ENCODE peak calls at places on chromosome 14, in nine cellular contexts. B, L, R, H, J, Y, V, T and G are unnamed samples.

GRCh38 chr14:29240046-29240445 is 473.5 kb downstream of the FOXG1 start:
- DNase-seq in B (peak), L (no peak), R (peak), H (no peak), J (peak), Y (no peak), V (no peak), T (no peak), G (peak)

GRCh38 chr14:104986487-104987164 is 1.0 kb downstream of the CLBA1 start:
- DNase-seq in B (no peak), L (no peak), R (no peak), H (no peak), J (no peak), Y (no peak), V (no peak), T (no peak), G (no peak)

GRCh38 chr14:72815459-72815858 is 78.4 kb downstream of the DPF3 start:
- DNase-seq in B (no peak), L (no peak), R (no peak), H (no peak), J (no peak), Y (no peak), V (no peak), T (no peak), G (no peak)

GRCh38 chr14:63893701-63894458 is 41.1 kb downstream of the SYNE2 start:
- DNase-seq in B (peak), L (peak), R (no peak), H (peak), J (peak), Y (peak), V (peak), T (no peak), G (peak)

GRCh38 chr14:93857081-93857480 is 68.8 kb upstream of the PRIMA1 start:
- DNase-seq in B (no peak), L (no peak), R (no peak), H (no peak), J (no peak), Y (no peak), V (no peak), T (no peak), G (no peak)

GRCh38 chr14:32403688-32404087 is 74.6 kb downstream of the AKAP6 start:
- DNase-seq in B (peak), L (no peak), R (peak), H (no peak), J (no peak), Y (no peak), V (no peak), T (no peak), G (peak)

GRCh38 chr14:54362759-54363437 is 33.9 kb upstream of the CDKN3 start:
- DNase-seq in B (no peak), L (no peak), R (no peak), H (no peak), J (no peak), Y (no peak), V (no peak), T (no peak), G (no peak)

GRCh38 chr14:23114669-23115491 is 4.2 kb downstream of the CEBPE start:
- DNase-seq in B (peak), L (no peak), R (peak), H (no peak), J (peak), Y (peak), V (no peak), T (no peak), G (peak)

GRCh38 chr14:51094282-51094821 is 553 bp downstream of the TRIM9 start:
- DNase-seq in B (no peak), L (peak), R (no peak), H (no peak), J (no peak), Y (no peak), V (no peak), T (no peak), G (peak)

GRCh38 chr14:55430024-55430690 is 10.3 kb downstream of the TBPL2 start:
- DNase-seq in B (peak), L (peak), R (peak), H (peak), J (peak), Y (peak), V (no peak), T (peak), G (peak)

GRCh38 chr14:85601246-85601645 is 71.3 kb downstream of the FLRT2 start:
- DNase-seq in B (no peak), L (no peak), R (no peak), H (no peak), J (no peak), Y (no peak), V (no peak), T (no peak), G (no peak)

GRCh38 chr14:104387000-104387384 is 192.6 kb upstream of the C14orf180 start:
- DNase-seq in B (no peak), L (no peak), R (no peak), H (no peak), J (no peak), Y (no peak), V (peak), T (peak), G (no peak)

GRCh38 chr14:30195946-30196345 is 268.3 kb upstream of the PRKD1 start:
- DNase-seq in B (peak), L (no peak), R (no peak), H (no peak), J (no peak), Y (no peak), V (no peak), T (no peak), G (peak)

GRCh38 chr14:68910540-68910939 is 68.6 kb downstream of the ACTN1 start:
- DNase-seq in B (peak), L (no peak), R (no peak), H (no peak), J (no peak), Y (no peak), V (no peak), T (no peak), G (no peak)

GRCh38 chr14:83534995-83535394 is 1994.9 kb upstream of the FLRT2 start:
- DNase-seq in B (no peak), L (no peak), R (no peak), H (no peak), J (no peak), Y (no peak), V (no peak), T (no peak), G (no peak)

GRCh38 chr14:38481939-38482678 is 226.2 kb upstream of the CLEC14A start:
- DNase-seq in B (peak), L (no peak), R (peak), H (no peak), J (peak), Y (peak), V (no peak), T (no peak), G (peak)

GRCh38 chr14:83071888-83072501 is 1538.3 kb upstream of the SEL1L start:
- DNase-seq in B (no peak), L (peak), R (peak), H (no peak), J (no peak), Y (no peak), V (no peak), T (peak), G (peak)

GRCh38 chr14:88562831-88563686 is at the start of gene ZC3H14:
- DNase-seq in B (peak), L (peak), R (peak), H (peak), J (peak), Y (peak), V (peak), T (peak), G (peak)
- TF ChIP-seq CTCF in B (no peak), L (no peak), R (no peak), H (no peak), J (no peak), Y (no peak), V (no peak), T (peak), G (no peak)

DNA sequence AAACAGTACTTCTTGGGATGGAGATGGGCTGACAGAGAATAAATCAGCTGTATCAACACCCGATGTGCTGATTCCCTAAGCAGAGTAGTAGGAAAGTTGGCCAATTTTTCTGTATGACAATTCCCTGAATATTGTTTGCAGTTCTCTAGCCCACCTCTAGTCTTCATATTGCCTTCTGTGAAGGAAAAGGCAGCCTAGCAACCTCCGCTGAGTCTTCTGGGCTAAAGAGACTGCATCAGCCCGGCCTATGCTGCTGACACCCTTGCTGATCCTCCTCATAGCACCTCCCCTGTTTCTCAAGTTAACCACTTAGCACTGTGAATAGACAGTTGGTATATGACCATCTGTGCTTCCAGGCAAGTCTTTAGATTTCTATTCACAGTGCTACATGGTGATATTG is 161.1 kb upstream of the EGLN3 start:
- DNase-seq in B (no peak), L (no peak), R (no peak), H (no peak), J (no peak), Y (no peak), V (no peak), T (no peak), G (no peak)
- TF ChIP-seq CTCF in B (no peak), L (no peak), R (no peak), H (no peak), J (no peak), Y (no peak), V (no peak), T (no peak), G (no peak)

GRCh38 chr14:61558271-61558670 is 137.0 kb upstream of the HIF1A start:
- DNase-seq in B (peak), L (no peak), R (no peak), H (no peak), J (no peak), Y (no peak), V (no peak), T (no peak), G (no peak)
- TF ChIP-seq CTCF in B (no peak), L (no peak), R (no peak), H (no peak), J (no peak), Y (no peak), V (no peak), T (no peak), G (no peak)

DNA sequence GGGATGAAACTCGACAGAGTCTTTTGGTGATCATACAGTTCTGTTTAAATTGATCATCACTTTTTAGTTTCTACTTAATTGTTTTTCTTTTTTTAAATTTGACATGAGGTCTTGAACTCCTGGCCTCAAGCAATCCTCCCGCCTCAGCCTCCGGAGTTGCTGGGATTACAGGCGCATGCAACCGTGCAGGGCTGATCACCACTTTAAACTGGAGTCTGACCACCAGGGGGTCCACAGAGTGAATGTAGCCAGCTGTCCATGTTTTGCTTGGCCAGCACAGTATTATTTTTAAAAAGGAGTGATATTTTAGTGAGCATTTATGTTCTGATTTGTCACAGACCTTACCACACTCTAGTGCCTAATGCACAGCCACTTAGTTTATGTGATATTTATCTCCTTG is 10.7 kb downstream of the DAAM1 start:
- DNase-seq in B (peak), L (no peak), R (no peak), H (no peak), J (no peak), Y (no peak), V (no peak), T (no peak), G (no peak)
- TF ChIP-seq CTCF in B (peak), L (peak), R (peak), H (no peak), J (peak), Y (no peak), V (no peak), T (peak), G (no peak)

GRCh38 chr14:67556671-67557070 is 23.6 kb downstream of the PLEKHH1 start:
- DNase-seq in B (no peak), L (no peak), R (no peak), H (no peak), J (no peak), Y (no peak), V (no peak), T (no peak), G (no peak)
- TF ChIP-seq CTCF in B (no peak), L (no peak), R (no peak), H (no peak), J (no peak), Y (no peak), V (no peak), T (no peak), G (no peak)

GRCh38 chr14:74949211-74949610 is 6.2 kb downstream of the PGF start:
- DNase-seq in B (no peak), L (no peak), R (no peak), H (no peak), J (no peak), Y (no peak), V (peak), T (no peak), G (no peak)
- TF ChIP-seq CTCF in B (no peak), L (no peak), R (no peak), H (no peak), J (no peak), Y (no peak), V (no peak), T (no peak), G (no peak)

GRCh38 chr14:92785601-92786426 is 8.3 kb upstream of the GOLGA5 start:
- DNase-seq in B (peak), L (no peak), R (peak), H (no peak), J (peak), Y (no peak), V (no peak), T (no peak), G (peak)

GRCh38 chr14:92780444-92780843 is 13.7 kb upstream of the GOLGA5 start:
- DNase-seq in B (peak), L (no peak), R (peak), H (no peak), J (peak), Y (no peak), V (no peak), T (no peak), G (peak)

GRCh38 chr14:92780865-92781264 is 13.2 kb upstream of the GOLGA5 start:
- DNase-seq in B (no peak), L (no peak), R (no peak), H (no peak), J (no peak), Y (no peak), V (no peak), T (no peak), G (no peak)

GRCh38 chr14:92786427-92786756 is 7.7 kb upstream of the GOLGA5 start:
- DNase-seq in B (no peak), L (no peak), R (no peak), H (no peak), J (no peak), Y (no peak), V (no peak), T (no peak), G (no peak)

GRCh38 chr14:92783813-92784431 is 10.2 kb upstream of the GOLGA5 start:
- DNase-seq in B (peak), L (peak), R (peak), H (peak), J (peak), Y (no peak), V (peak), T (peak), G (peak)
- TF ChIP-seq CTCF in B (peak), L (peak), R (peak), H (peak), J (peak), Y (peak), V (peak), T (peak), G (peak)

DNA sequence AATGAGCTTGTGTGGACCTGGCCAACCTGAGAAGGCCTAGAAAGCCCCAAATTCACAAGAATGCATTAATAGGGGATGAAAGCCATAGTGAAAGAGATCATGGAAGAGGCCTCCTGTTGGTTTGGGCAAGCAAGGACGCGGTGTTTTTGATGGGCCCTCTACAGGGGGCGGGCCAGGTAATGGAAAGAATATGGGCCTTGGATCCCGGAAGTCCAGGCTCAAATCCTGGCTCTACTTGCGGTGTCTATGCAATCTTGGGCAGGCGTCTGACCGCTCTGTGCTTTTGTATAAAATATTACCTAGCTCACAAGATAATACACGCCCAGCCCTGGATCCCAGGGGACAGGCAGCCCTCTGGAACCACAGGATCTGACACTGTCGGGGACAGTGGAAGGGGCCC is 41.1 kb upstream of the CLMN start:
- DNase-seq in B (no peak), L (no peak), R (no peak), H (no peak), J (no peak), Y (no peak), V (no peak), T (no peak), G (no peak)
- TF ChIP-seq CTCF in B (no peak), L (no peak), R (no peak), H (no peak), J (no peak), Y (no peak), V (no peak), T (no peak), G (no peak)